ENCODE peak calls at places on chromosomes 5 and 9, in four cellular contexts. O is GM06990, S is GM12865, V is type B pancreatic cell. M is an unnamed sample.

GRCh38 chr5:38258319-38259061 is at the start of gene EGFLAM:
- DNase-seq in S (no peak), O (peak; percentile 6), V (peak; percentile 74), M (no peak)

GRCh38 chr5:165360366-165361142 is 1855.1 kb downstream of the MAT2B start:
- DNase-seq in O (no peak), S (no peak), V (no peak), M (no peak)

GRCh38 chr9:78714591-78714990 is 417.7 kb downstream of the PSAT1 start:
- DNase-seq in V (no peak), O (no peak), S (no peak), M (no peak)

GRCh38 chr5:149135536-149136201 is 5.6 kb upstream of the ABLIM3 start:
- DNase-seq in S (no peak), O (no peak), V (no peak), M (no peak)

GRCh38 chr9:35771079-35771441 is 17.0 kb upstream of the MSMP start:
- DNase-seq in V (no peak), S (no peak), O (no peak), M (no peak)

GRCh38 chr9:13034696-13035006 is 244.8 kb downstream of the MPDZ start:
- DNase-seq in V (no peak), S (no peak), O (no peak), M (no peak)

GRCh38 chr9:95570646-95571045 is 53.9 kb upstream of the PTCH1 start:
- DNase-seq in S (no peak), V (no peak), O (no peak), M (no peak)

GRCh38 chr5:95842955-95843544 is 20.5 kb upstream of the GLRX start:
- DNase-seq in S (peak; percentile 90), O (peak; percentile 74), V (no peak), M (peak; percentile 46)

GRCh38 chr5:170467000-170467707 is 36.7 kb upstream of the KCNIP1 start:
- DNase-seq in V (peak; percentile 36), O (no peak), S (peak; percentile 11), M (peak; percentile 56)

GRCh38 chr5:79464278-79464677 is 49.7 kb downstream of the HOMER1 start:
- DNase-seq in V (no peak), O (no peak), S (no peak), M (no peak)

GRCh38 chr5:79459626-79460025 is 54.3 kb downstream of the HOMER1 start:
- DNase-seq in V (no peak), S (no peak), O (no peak), M (no peak)

DNA sequence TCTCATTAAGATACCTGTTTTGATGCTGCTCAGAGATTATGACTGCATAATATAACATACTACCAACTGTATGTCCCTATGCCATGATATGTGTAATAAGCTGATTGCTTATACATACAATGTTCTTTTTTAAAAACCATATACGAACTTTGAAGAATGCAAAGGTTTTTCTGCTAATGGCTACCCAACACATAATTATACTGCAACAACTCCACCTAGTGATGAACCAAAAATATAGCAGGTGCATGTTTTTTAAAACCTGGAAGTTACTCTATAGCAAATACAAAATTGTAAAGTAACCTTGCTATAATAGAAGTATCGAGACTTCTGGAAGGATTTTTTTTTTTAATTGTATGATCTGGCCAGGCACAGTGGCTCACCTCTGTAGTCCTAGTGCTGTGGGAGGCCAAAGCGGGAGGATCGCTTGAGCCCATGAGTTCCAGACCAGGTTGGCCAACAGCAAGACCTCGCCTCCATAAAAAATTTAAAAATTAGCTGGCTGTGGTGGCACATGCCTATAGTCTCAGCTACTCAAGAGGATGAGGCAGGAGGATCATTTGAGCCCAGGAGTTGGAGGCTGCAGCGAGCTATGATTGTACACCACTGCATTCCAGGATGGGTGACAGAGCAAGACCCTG is 49.1 kb downstream of the HOMER1 start:
- DNase-seq in V (no peak), O (no peak), S (peak; percentile 46), M (no peak)
- TF ChIP-seq CTCF in V (peak; percentile 76), O (peak; percentile 63), S (peak; percentile 52), M (peak; percentile 71)

GRCh38 chr9:101739311-101739710 is 864 bp upstream of the GRIN3A start:
- DNase-seq in V (no peak), S (no peak), O (no peak), M (no peak)

GRCh38 chr9:101737165-101737704 is 1.2 kb downstream of the GRIN3A start:
- DNase-seq in V (no peak), S (no peak), O (no peak), M (peak; percentile 83)

GRCh38 chr9:101736723-101737122 is 1.7 kb downstream of the GRIN3A start:
- DNase-seq in V (no peak), O (no peak), S (no peak), M (no peak)

GRCh38 chr9:101738566-101739183 is at the start of gene GRIN3A:
- DNase-seq in V (no peak), O (no peak), S (no peak), M (no peak)

DNA sequence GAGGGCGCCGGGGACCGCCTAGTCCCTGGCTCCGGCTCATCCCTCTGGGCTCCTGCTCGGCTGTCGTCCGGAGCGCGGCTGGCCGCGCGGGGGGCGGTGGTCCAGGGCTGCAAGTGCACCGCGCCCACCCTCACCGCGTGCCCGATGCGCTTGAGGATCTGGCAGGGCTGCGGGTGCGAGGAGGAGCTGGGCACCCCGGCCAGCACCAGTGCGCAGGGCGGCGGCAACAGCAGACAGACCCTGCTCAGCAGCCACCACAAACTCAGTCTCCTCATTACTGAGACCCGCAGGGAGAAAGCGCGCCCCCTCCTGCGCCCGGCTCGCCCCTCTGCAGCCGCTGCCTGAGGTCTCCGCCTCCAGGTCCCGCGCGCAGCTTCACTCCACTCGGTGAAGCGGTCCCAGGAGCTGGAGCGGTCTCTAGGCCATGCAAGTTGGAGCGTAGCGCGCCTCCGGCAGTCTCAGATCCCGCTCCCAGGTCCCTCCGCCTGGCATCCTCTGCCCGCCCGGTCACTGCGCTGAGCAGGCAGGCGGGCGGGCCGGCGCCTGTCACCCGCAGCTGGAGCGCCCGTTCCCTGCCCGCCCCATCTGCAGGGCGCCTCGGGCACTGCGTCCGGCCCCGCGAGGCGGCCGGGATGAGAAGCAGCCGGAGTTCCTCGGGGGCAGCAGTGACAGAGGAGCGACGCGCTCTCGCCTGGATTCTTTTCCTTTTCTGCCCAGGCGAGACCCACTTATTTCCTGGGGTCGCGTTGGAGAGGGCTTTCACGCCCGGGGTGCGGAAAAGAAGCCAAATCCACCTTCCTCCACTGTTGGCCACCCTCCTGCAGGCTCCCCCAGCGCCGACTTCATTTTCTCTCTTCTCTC is 512 bp downstream of the GRIN3A start:
- DNase-seq in O (no peak), S (no peak), V (peak; percentile 71), M (peak; percentile 81)
- TF ChIP-seq CTCF in O (no peak), S (no peak), V (peak; percentile 33), M (no peak)

GRCh38 chr9:20044686-20045085 is 255.8 kb upstream of the SLC24A2 start:
- DNase-seq in S (no peak), V (no peak), O (no peak), M (no peak)

GRCh38 chr9:20042312-20042711 is 253.5 kb upstream of the SLC24A2 start:
- DNase-seq in V (no peak), O (no peak), S (no peak), M (no peak)

GRCh38 chr9:20041717-20042116 is 252.9 kb upstream of the SLC24A2 start:
- DNase-seq in V (no peak), O (no peak), S (no peak), M (no peak)

GRCh38 chr9:20043035-20043434 is 254.2 kb upstream of the SLC24A2 start:
- DNase-seq in S (peak; percentile 21), V (no peak), O (no peak), M (no peak)

GRCh38 chr9:20043461-20043860 is 254.6 kb upstream of the SLC24A2 start:
- DNase-seq in S (peak; percentile 48), O (no peak), V (no peak), M (no peak)
- TF ChIP-seq CTCF in S (no peak), O (no peak), V (no peak), M (no peak)

DNA sequence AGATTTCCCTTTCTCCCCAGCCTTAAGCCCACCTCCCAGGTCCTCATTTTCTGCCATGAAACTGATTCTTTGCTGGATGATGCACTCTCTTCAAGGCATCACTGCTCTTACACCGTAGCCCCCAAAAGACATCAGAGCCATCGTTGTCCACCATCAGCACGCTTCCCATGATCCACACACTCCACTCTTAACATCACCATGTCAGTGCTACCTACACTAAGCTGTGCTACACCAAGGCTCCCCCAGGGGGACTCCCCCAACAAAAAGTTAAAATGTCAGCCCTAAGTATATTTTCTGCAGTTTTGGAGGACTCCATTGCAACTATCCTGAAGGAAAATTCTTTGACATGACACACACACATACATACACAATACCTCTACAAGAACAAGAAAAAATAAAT is 34.1 kb upstream of the KIF2A start:
- DNase-seq in V (no peak), S (no peak), O (no peak), M (no peak)
- TF ChIP-seq CTCF in V (peak; percentile 24), S (no peak), O (no peak), M (no peak)

GRCh38 chr9:125816321-125816720 is 69.1 kb downstream of the PBX3 start:
- DNase-seq in V (no peak), O (no peak), S (no peak), M (no peak)
- TF ChIP-seq CTCF in V (no peak), O (no peak), S (no peak), M (no peak)

GRCh38 chr5:179214678-179215077 is 130.6 kb downstream of the ADAMTS2 start:
- DNase-seq in S (no peak), V (no peak), O (no peak), M (no peak)

GRCh38 chr5:179210478-179210877 is 134.8 kb downstream of the ADAMTS2 start:
- DNase-seq in S (no peak), V (no peak), O (no peak), M (no peak)

GRCh38 chr5:179211631-179212030 is 133.6 kb downstream of the ADAMTS2 start:
- DNase-seq in V (no peak), S (no peak), O (no peak), M (no peak)

GRCh38 chr5:179211076-179211475 is 134.2 kb downstream of the ADAMTS2 start:
- DNase-seq in S (no peak), V (no peak), O (no peak), M (no peak)

GRCh38 chr5:179212870-179213269 is 132.4 kb downstream of the ADAMTS2 start:
- DNase-seq in O (no peak), V (no peak), S (no peak), M (no peak)
- TF ChIP-seq CTCF in O (peak; percentile 33), V (no peak), S (no peak), M (no peak)